ENCODE peak calls at places on chromosomes 3 and 15, in seven cellular contexts. One of them, this sample, is unnamed.

GRCh38 chr3:69970827-69971226 is 28.7 kb upstream of the SAMMSON start:
- DNase-seq in astrocyte: no peak
- DNase-seq in CD8-positive, alpha-beta memory T cell: no peak
- DNase-seq in psoas muscle: no peak
- DNase-seq in naive thymus-derived CD4-positive, alpha-beta T cell: no peak
- DNase-seq in SJCRH30: no peak
- DNase-seq in left lung: no peak
- DNase-seq in this sample: no peak

GRCh38 chr3:62318365-62318751 is 55.0 kb downstream of the FEZF2 start:
- DNase-seq in astrocyte: no peak
- DNase-seq in CD8-positive, alpha-beta memory T cell: no peak
- DNase-seq in psoas muscle: no peak
- DNase-seq in naive thymus-derived CD4-positive, alpha-beta T cell: no peak
- DNase-seq in SJCRH30: no peak
- DNase-seq in left lung: no peak
- DNase-seq in this sample: no peak

GRCh38 chr15:75348563-75349350 is 1.9 kb downstream of the NEIL1 start:
- DNase-seq in astrocyte: no peak
- DNase-seq in CD8-positive, alpha-beta memory T cell: no peak
- DNase-seq in psoas muscle: peak; percentile 58
- DNase-seq in naive thymus-derived CD4-positive, alpha-beta T cell: no peak
- DNase-seq in SJCRH30: peak; percentile 59
- DNase-seq in left lung: peak; percentile 80
- DNase-seq in this sample: peak; percentile 60

GRCh38 chr15:78837543-78837942 is 26.3 kb upstream of the ADAMTS7 start:
- DNase-seq in astrocyte: no peak
- DNase-seq in CD8-positive, alpha-beta memory T cell: no peak
- DNase-seq in psoas muscle: no peak
- DNase-seq in naive thymus-derived CD4-positive, alpha-beta T cell: no peak
- DNase-seq in SJCRH30: no peak
- DNase-seq in left lung: no peak
- DNase-seq in this sample: no peak

GRCh38 chr3:71186816-71187215 is 396.7 kb downstream of the FOXP1 start:
- DNase-seq in astrocyte: no peak
- DNase-seq in CD8-positive, alpha-beta memory T cell: no peak
- DNase-seq in psoas muscle: no peak
- DNase-seq in naive thymus-derived CD4-positive, alpha-beta T cell: no peak
- DNase-seq in SJCRH30: no peak
- DNase-seq in left lung: no peak
- DNase-seq in this sample: no peak

GRCh38 chr15:57340673-57341259 is 35.5 kb upstream of the CGNL1 start:
- DNase-seq in astrocyte: no peak
- DNase-seq in CD8-positive, alpha-beta memory T cell: no peak
- DNase-seq in psoas muscle: no peak
- DNase-seq in naive thymus-derived CD4-positive, alpha-beta T cell: peak; percentile 23
- DNase-seq in SJCRH30: peak; percentile 81
- DNase-seq in left lung: no peak
- DNase-seq in this sample: peak; percentile 35

GRCh38 chr15:74136584-74137543 is 6.5 kb downstream of the ISLR2 start:
- DNase-seq in astrocyte: no peak
- DNase-seq in CD8-positive, alpha-beta memory T cell: no peak
- DNase-seq in psoas muscle: no peak
- DNase-seq in naive thymus-derived CD4-positive, alpha-beta T cell: no peak
- DNase-seq in SJCRH30: peak; percentile 35
- DNase-seq in left lung: no peak
- DNase-seq in this sample: no peak

GRCh38 chr15:76336254-76337046 is at the start of gene ISL2:
- DNase-seq in astrocyte: no peak
- DNase-seq in CD8-positive, alpha-beta memory T cell: no peak
- DNase-seq in psoas muscle: no peak
- DNase-seq in naive thymus-derived CD4-positive, alpha-beta T cell: no peak
- DNase-seq in SJCRH30: peak; percentile 98
- DNase-seq in left lung: peak; percentile 94
- DNase-seq in this sample: no peak

GRCh38 chr3:123158330-123158729 is 43.4 kb upstream of the SEC22A start:
- DNase-seq in astrocyte: no peak
- DNase-seq in CD8-positive, alpha-beta memory T cell: no peak
- DNase-seq in psoas muscle: no peak
- DNase-seq in naive thymus-derived CD4-positive, alpha-beta T cell: no peak
- DNase-seq in SJCRH30: no peak
- DNase-seq in left lung: no peak
- DNase-seq in this sample: no peak

GRCh38 chr15:79035111-79035601 is 55.4 kb downstream of the RASGRF1 start:
- DNase-seq in astrocyte: no peak
- DNase-seq in CD8-positive, alpha-beta memory T cell: no peak
- DNase-seq in psoas muscle: no peak
- DNase-seq in naive thymus-derived CD4-positive, alpha-beta T cell: no peak
- DNase-seq in SJCRH30: no peak
- DNase-seq in left lung: no peak
- DNase-seq in this sample: no peak

GRCh38 chr3:50370594-50370993 is 11.3 kb upstream of the TMEM115 start:
- DNase-seq in astrocyte: no peak
- DNase-seq in CD8-positive, alpha-beta memory T cell: no peak
- DNase-seq in psoas muscle: no peak
- DNase-seq in naive thymus-derived CD4-positive, alpha-beta T cell: no peak
- DNase-seq in SJCRH30: peak; percentile 36
- DNase-seq in left lung: no peak
- DNase-seq in this sample: no peak

GRCh38 chr3:195117978-195118581 is 152.9 kb downstream of the XXYLT1 start:
- DNase-seq in astrocyte: no peak
- DNase-seq in CD8-positive, alpha-beta memory T cell: no peak
- DNase-seq in psoas muscle: no peak
- DNase-seq in naive thymus-derived CD4-positive, alpha-beta T cell: no peak
- DNase-seq in SJCRH30: no peak
- DNase-seq in left lung: no peak
- DNase-seq in this sample: no peak

GRCh38 chr3:71251156-71251775 is 332.3 kb downstream of the FOXP1 start:
- DNase-seq in astrocyte: peak; percentile 94
- DNase-seq in CD8-positive, alpha-beta memory T cell: no peak
- DNase-seq in psoas muscle: no peak
- DNase-seq in naive thymus-derived CD4-positive, alpha-beta T cell: no peak
- DNase-seq in SJCRH30: no peak
- DNase-seq in left lung: no peak
- DNase-seq in this sample: no peak

GRCh38 chr3:196268270-196269163 is 19.0 kb downstream of the PCYT1A start:
- DNase-seq in astrocyte: peak; percentile 60
- DNase-seq in CD8-positive, alpha-beta memory T cell: no peak
- DNase-seq in psoas muscle: no peak
- DNase-seq in naive thymus-derived CD4-positive, alpha-beta T cell: no peak
- DNase-seq in SJCRH30: no peak
- DNase-seq in left lung: no peak
- DNase-seq in this sample: no peak

GRCh38 chr3:124845406-124845805 is 41.8 kb downstream of the ITGB5 start:
- DNase-seq in astrocyte: peak; percentile 91
- DNase-seq in CD8-positive, alpha-beta memory T cell: no peak
- DNase-seq in psoas muscle: no peak
- DNase-seq in naive thymus-derived CD4-positive, alpha-beta T cell: no peak
- DNase-seq in SJCRH30: peak; percentile 28
- DNase-seq in left lung: no peak
- DNase-seq in this sample: no peak

DNA sequence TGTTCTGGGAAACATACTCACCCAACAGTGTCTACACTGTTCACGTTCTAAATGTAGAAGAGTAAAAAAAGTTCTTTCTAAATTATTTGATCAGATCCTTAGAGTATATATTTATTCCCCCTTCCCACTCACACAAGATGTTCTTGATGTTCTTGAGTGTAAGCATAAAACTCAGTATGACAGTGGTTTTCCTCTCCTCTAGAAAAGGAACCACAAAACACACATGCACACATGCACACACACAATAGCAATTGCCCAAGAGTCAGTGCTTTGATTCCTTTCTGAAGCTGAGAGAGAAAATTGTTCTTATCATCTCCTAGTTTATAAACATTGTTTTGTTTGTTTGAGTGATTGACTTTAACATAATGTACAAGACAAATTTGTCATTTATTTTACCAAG is 123.2 kb upstream of the PHLDB2 start:
- DNase-seq in astrocyte: no peak
- DNase-seq in CD8-positive, alpha-beta memory T cell: no peak
- DNase-seq in psoas muscle: no peak
- DNase-seq in naive thymus-derived CD4-positive, alpha-beta T cell: no peak
- DNase-seq in SJCRH30: no peak
- DNase-seq in left lung: no peak
- DNase-seq in this sample: no peak
- H3K4me1 ChIP-seq in astrocyte: peaks cover 53% of the 10 kb centered on the region
- H3K4me1 ChIP-seq in CD8-positive, alpha-beta memory T cell: no peaks in the 10 kb centered on the region
- H3K4me1 ChIP-seq in psoas muscle: peaks cover 17% of the 10 kb centered on the region
- H3K4me1 ChIP-seq in naive thymus-derived CD4-positive, alpha-beta T cell: no peaks in the 10 kb centered on the region
- H3K4me1 ChIP-seq in SJCRH30: peaks cover 59% of the 10 kb centered on the region
- H3K4me1 ChIP-seq in left lung: no peaks in the 10 kb centered on the region
- H3K4me1 ChIP-seq in this sample: peaks cover 58% of the 10 kb centered on the region

DNA sequence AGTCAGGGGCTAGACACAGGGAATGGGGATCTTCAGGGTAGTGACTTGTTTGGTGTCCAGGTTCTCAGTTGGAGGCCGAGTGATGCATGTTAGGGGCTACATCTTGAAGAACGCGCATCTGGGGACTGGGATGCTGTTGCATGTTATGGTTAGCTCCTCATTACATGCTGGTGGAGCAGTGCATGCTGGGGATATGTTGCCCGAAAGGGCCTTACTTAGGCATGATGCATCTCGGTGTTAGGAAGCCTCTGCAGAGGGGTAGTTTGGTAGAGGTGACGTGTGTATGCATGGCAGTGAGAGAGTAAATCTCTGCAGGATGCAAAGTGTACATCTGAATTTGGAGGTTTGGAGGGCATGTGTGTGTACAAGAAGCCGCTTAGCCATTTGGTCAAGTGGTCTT is 2.4 kb downstream of the EIF4G1 start:
- DNase-seq in astrocyte: no peak
- DNase-seq in CD8-positive, alpha-beta memory T cell: no peak
- DNase-seq in psoas muscle: no peak
- DNase-seq in naive thymus-derived CD4-positive, alpha-beta T cell: no peak
- DNase-seq in SJCRH30: no peak
- DNase-seq in left lung: no peak
- DNase-seq in this sample: no peak
- H3K4me3 ChIP-seq in astrocyte: peak overlapping the region; percentile 97
- H3K4me3 ChIP-seq in CD8-positive, alpha-beta memory T cell: no peak overlapping the region
- H3K4me3 ChIP-seq in psoas muscle: peak overlapping the region; percentile 80
- H3K4me3 ChIP-seq in naive thymus-derived CD4-positive, alpha-beta T cell: no peak overlapping the region
- H3K4me3 ChIP-seq in SJCRH30: no peak overlapping the region
- H3K4me3 ChIP-seq in left lung: peak overlapping the region; percentile 89
- H3K4me3 ChIP-seq in this sample: peak overlapping the region; percentile 85

GRCh38 chr15:99996667-99997066 is 263.4 kb upstream of the LYSMD4 start:
- DNase-seq in astrocyte: no peak
- DNase-seq in CD8-positive, alpha-beta memory T cell: no peak
- DNase-seq in psoas muscle: no peak
- DNase-seq in naive thymus-derived CD4-positive, alpha-beta T cell: no peak
- DNase-seq in SJCRH30: no peak
- DNase-seq in left lung: no peak
- DNase-seq in this sample: no peak

GRCh38 chr15:99994849-99995248 is 261.6 kb upstream of the LYSMD4 start:
- DNase-seq in astrocyte: no peak
- DNase-seq in CD8-positive, alpha-beta memory T cell: no peak
- DNase-seq in psoas muscle: no peak
- DNase-seq in naive thymus-derived CD4-positive, alpha-beta T cell: no peak
- DNase-seq in SJCRH30: no peak
- DNase-seq in left lung: no peak
- DNase-seq in this sample: no peak

GRCh38 chr15:99999282-100000070 is 266.2 kb upstream of the LYSMD4 start:
- DNase-seq in astrocyte: no peak
- DNase-seq in CD8-positive, alpha-beta memory T cell: no peak
- DNase-seq in psoas muscle: no peak
- DNase-seq in naive thymus-derived CD4-positive, alpha-beta T cell: no peak
- DNase-seq in SJCRH30: no peak
- DNase-seq in left lung: no peak
- DNase-seq in this sample: no peak

GRCh38 chr15:99998661-99999101 is 265.4 kb upstream of the LYSMD4 start:
- DNase-seq in astrocyte: no peak
- DNase-seq in CD8-positive, alpha-beta memory T cell: no peak
- DNase-seq in psoas muscle: no peak
- DNase-seq in naive thymus-derived CD4-positive, alpha-beta T cell: no peak
- DNase-seq in SJCRH30: peak; percentile 19
- DNase-seq in left lung: no peak
- DNase-seq in this sample: no peak

GRCh38 chr15:99997112-99997651 is 263.9 kb upstream of the LYSMD4 start:
- DNase-seq in astrocyte: no peak
- DNase-seq in CD8-positive, alpha-beta memory T cell: no peak
- DNase-seq in psoas muscle: peak; percentile 36
- DNase-seq in naive thymus-derived CD4-positive, alpha-beta T cell: no peak
- DNase-seq in SJCRH30: no peak
- DNase-seq in left lung: no peak
- DNase-seq in this sample: no peak
- H3K4me1 ChIP-seq in astrocyte: no peaks in the 10 kb centered on the region
- H3K4me1 ChIP-seq in CD8-positive, alpha-beta memory T cell: no peaks in the 10 kb centered on the region
- H3K4me1 ChIP-seq in psoas muscle: no peaks in the 10 kb centered on the region
- H3K4me1 ChIP-seq in naive thymus-derived CD4-positive, alpha-beta T cell: no peaks in the 10 kb centered on the region
- H3K4me1 ChIP-seq in SJCRH30: no peaks in the 10 kb centered on the region
- H3K4me1 ChIP-seq in left lung: no peaks in the 10 kb centered on the region
- H3K4me1 ChIP-seq in this sample: no peaks in the 10 kb centered on the region

GRCh38 chr15:80957556-80957955 is 32.1 kb downstream of the MESD start:
- DNase-seq in astrocyte: peak; percentile 51
- DNase-seq in CD8-positive, alpha-beta memory T cell: no peak
- DNase-seq in psoas muscle: no peak
- DNase-seq in naive thymus-derived CD4-positive, alpha-beta T cell: no peak
- DNase-seq in SJCRH30: no peak
- DNase-seq in left lung: no peak
- DNase-seq in this sample: no peak

GRCh38 chr15:80953953-80954778 is 35.5 kb downstream of the MESD start:
- DNase-seq in astrocyte: no peak
- DNase-seq in CD8-positive, alpha-beta memory T cell: no peak
- DNase-seq in psoas muscle: no peak
- DNase-seq in naive thymus-derived CD4-positive, alpha-beta T cell: no peak
- DNase-seq in SJCRH30: no peak
- DNase-seq in left lung: no peak
- DNase-seq in this sample: no peak

GRCh38 chr15:80953001-80953952 is 36.3 kb downstream of the MESD start:
- DNase-seq in astrocyte: no peak
- DNase-seq in CD8-positive, alpha-beta memory T cell: no peak
- DNase-seq in psoas muscle: no peak
- DNase-seq in naive thymus-derived CD4-positive, alpha-beta T cell: no peak
- DNase-seq in SJCRH30: no peak
- DNase-seq in left lung: no peak
- DNase-seq in this sample: no peak

GRCh38 chr15:80957976-80958375 is 31.6 kb downstream of the MESD start:
- DNase-seq in astrocyte: peak; percentile 71
- DNase-seq in CD8-positive, alpha-beta memory T cell: no peak
- DNase-seq in psoas muscle: no peak
- DNase-seq in naive thymus-derived CD4-positive, alpha-beta T cell: no peak
- DNase-seq in SJCRH30: no peak
- DNase-seq in left lung: no peak
- DNase-seq in this sample: no peak

DNA sequence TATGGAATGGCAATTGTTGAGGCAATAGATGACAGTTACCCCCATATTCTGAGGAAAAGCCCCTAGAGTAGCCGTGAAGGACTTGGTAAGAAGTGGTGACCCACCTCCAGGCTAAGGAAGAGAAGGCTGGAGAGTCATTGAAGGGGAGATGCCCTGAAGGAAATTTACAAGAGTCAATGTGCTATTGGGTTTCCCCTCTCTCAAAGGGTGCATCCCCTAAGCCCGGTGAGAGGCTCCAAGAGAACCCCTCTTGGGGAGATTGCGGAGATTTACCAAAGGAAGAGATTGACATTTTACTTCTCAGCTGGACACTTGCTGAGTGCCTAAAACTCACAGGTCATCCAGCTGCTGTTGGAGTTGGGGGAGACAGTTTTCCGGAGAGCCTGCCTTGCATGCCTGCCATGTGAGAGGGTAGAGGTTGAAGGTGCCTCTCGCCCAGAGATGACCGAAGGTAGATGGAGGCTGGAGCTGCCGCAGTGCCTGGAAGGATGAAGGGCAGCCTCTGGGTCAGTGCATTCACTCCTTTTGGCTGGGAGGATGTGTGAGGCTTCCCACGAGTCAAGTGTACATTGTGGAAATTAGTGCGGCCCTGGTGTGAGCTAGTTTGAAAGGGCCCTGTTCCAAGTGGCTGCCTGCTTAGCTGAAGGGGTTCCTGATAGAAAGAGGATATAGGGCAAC is 30.7 kb downstream of the MESD start:
- DNase-seq in astrocyte: no peak
- DNase-seq in CD8-positive, alpha-beta memory T cell: no peak
- DNase-seq in psoas muscle: no peak
- DNase-seq in naive thymus-derived CD4-positive, alpha-beta T cell: no peak
- DNase-seq in SJCRH30: no peak
- DNase-seq in left lung: no peak
- DNase-seq in this sample: peak; percentile 16
- H3K4me3 ChIP-seq in astrocyte: no peak overlapping the region
- H3K4me3 ChIP-seq in CD8-positive, alpha-beta memory T cell: no peak overlapping the region
- H3K4me3 ChIP-seq in psoas muscle: no peak overlapping the region
- H3K4me3 ChIP-seq in naive thymus-derived CD4-positive, alpha-beta T cell: no peak overlapping the region
- H3K4me3 ChIP-seq in SJCRH30: no peak overlapping the region
- H3K4me3 ChIP-seq in left lung: no peak overlapping the region
- H3K4me3 ChIP-seq in this sample: no peak overlapping the region